ENCODE peak calls at places on chromosomes 13 and 19, in five cellular contexts. P is GM23248, A is psoas muscle, W is OCI-LY7, Z is skeletal muscle cell. H is an unnamed sample.

GRCh38 chr19:3073159-3073563 is 10.9 kb upstream of the TLE5 start:
- DNase-seq in P (peak), A (peak), W (no peak), Z (no peak), H (peak)

GRCh38 chr13:71871844-71872243 is 4.8 kb upstream of the DACH1 start:
- DNase-seq in P (no peak), A (no peak), W (no peak), Z (no peak), H (no peak)

GRCh38 chr13:107803822-107804495 is 411.4 kb downstream of the LIG4 start:
- DNase-seq in P (no peak), A (no peak), W (no peak), Z (no peak), H (no peak)

GRCh38 chr19:36009220-36009619 is 607 bp upstream of the SYNE4 start:
- DNase-seq in P (peak), A (peak), W (no peak), Z (no peak), H (no peak)

GRCh38 chr13:45909724-45910123 is 58.2 kb upstream of the SIAH3 start:
- DNase-seq in P (no peak), A (no peak), W (no peak), Z (no peak), H (no peak)

GRCh38 chr19:11064831-11065303 is 24.4 kb upstream of the LDLR start:
- DNase-seq in P (peak), A (no peak), W (no peak), Z (no peak), H (no peak)

GRCh38 chr19:37243206-37243632 is 25.2 kb downstream of the ZNF383 start:
- DNase-seq in P (no peak), A (no peak), W (no peak), Z (no peak), H (no peak)

GRCh38 chr13:84296386-84296785 is 414.1 kb upstream of the SLITRK1 start:
- DNase-seq in P (no peak), A (no peak), W (no peak), Z (no peak), H (no peak)

GRCh38 chr13:21734961-21735360 is 64.1 kb downstream of the FGF9 start:
- DNase-seq in P (no peak), A (no peak), W (no peak), Z (no peak), H (no peak)

GRCh38 chr19:35639321-35639639 is 2.3 kb upstream of the ETV2 start:
- DNase-seq in P (no peak), A (no peak), W (no peak), Z (no peak), H (no peak)

GRCh38 chr13:108154421-108154858 is 60.9 kb downstream of the LIG4 start:
- DNase-seq in P (no peak), A (no peak), W (no peak), Z (no peak), H (no peak)

GRCh38 chr13:85806553-85807175 is 7.4 kb upstream of the SLITRK6 start:
- DNase-seq in P (peak), A (no peak), W (peak), Z (peak), H (peak)

GRCh38 chr13:111954681-111955411 is 112.1 kb upstream of the SOX1 start:
- DNase-seq in P (no peak), A (no peak), W (no peak), Z (no peak), H (no peak)

GRCh38 chr13:94028234-94029145 is 451.0 kb downstream of the DCT start:
- DNase-seq in P (no peak), A (no peak), W (no peak), Z (no peak), H (no peak)

GRCh38 chr19:52742516-52742915 is 7.7 kb upstream of the ZNF611 start:
- DNase-seq in P (peak), A (no peak), W (no peak), Z (no peak), H (peak)

GRCh38 chr13:44300895-44301638 is 72.6 kb upstream of the SERP2 start:
- DNase-seq in P (peak), A (peak), W (no peak), Z (peak), H (no peak)

GRCh38 chr13:86601351-86601750 is 802.1 kb upstream of the SLITRK6 start:
- DNase-seq in P (peak), A (no peak), W (no peak), Z (no peak), H (no peak)

GRCh38 chr13:25371608-25372274 is at the start of gene ATP8A2:
- DNase-seq in P (peak), A (no peak), W (no peak), Z (no peak), H (no peak)

GRCh38 chr19:3135961-3136683 is at the start of gene GNA15:
- DNase-seq in P (no peak), A (no peak), W (no peak), Z (no peak), H (peak)

GRCh38 chr13:21979156-21979819 is 308.4 kb downstream of the FGF9 start:
- DNase-seq in P (peak), A (no peak), W (no peak), Z (no peak), H (no peak)

GRCh38 chr13:51928231-51928630 is 66.5 kb downstream of the CCDC70 start:
- DNase-seq in P (no peak), A (no peak), W (no peak), Z (no peak), H (no peak)

GRCh38 chr19:32748497-32748896 is 28.9 kb downstream of the TDRD12 start:
- DNase-seq in P (no peak), A (no peak), W (peak), Z (no peak), H (peak)

GRCh38 chr13:20772401-20773131 is 1.2 kb downstream of the EEF1AKMT1 start:
- DNase-seq in P (peak), A (no peak), W (no peak), Z (no peak), H (no peak)

GRCh38 chr19:6674868-6675305 is 4.9 kb upstream of the TNFSF14 start:
- DNase-seq in P (peak), A (peak), W (peak), Z (peak), H (peak)

GRCh38 chr19:33437351-33438015 is 64.0 kb downstream of the CEBPG start:
- DNase-seq in P (peak), A (no peak), W (no peak), Z (no peak), H (no peak)

GRCh38 chr19:41323430-41324125 is 13.6 kb downstream of the CCDC97 start:
- DNase-seq in P (peak), A (peak), W (no peak), Z (peak), H (no peak)

GRCh38 chr13:113804703-113805430 is 45.8 kb downstream of the TMEM255B start:
- DNase-seq in P (no peak), A (peak), W (no peak), Z (no peak), H (no peak)

GRCh38 chr13:66660013-66660804 is 569.9 kb downstream of the PCDH9 start:
- DNase-seq in P (peak), A (no peak), W (peak), Z (peak), H (no peak)
- H3K4me3 ChIP-seq in P (no peak), A (peak), W (peak), Z (no peak), H (no peak)

GRCh38 chr19:13181747-13182388 is 31.7 kb downstream of the IER2 start:
- DNase-seq in P (peak), A (peak), W (peak), Z (no peak), H (no peak)
- H3K4me3 ChIP-seq in P (no peak), A (no peak), W (no peak), Z (no peak), H (no peak)

GRCh38 chr19:54558339-54558738 is 15.3 kb upstream of the LILRA2 start:
- DNase-seq in P (no peak), A (no peak), W (no peak), Z (no peak), H (no peak)
- H3K4me3 ChIP-seq in P (no peak), A (no peak), W (no peak), Z (no peak), H (no peak)

DNA sequence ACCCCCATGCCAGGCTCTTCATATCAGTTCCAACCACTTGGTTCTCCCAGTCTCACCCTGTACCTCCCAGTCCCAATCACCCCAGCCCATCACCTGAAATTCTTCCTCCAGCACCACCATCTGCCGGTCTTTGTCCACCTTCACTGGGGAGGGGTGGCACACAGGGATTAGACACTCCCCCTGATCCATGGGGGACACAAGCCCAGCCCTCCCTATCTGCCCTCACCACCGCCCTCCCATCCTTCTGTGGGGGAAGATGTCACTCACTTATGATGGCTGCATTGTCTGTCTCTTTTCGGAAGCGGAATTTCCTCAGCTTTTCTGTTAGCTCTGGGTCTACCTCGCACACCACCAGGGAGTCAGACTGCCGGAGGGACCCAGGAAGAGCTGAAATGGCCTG is 675 bp downstream of the GMFG start:
- DNase-seq in P (no peak), A (no peak), W (no peak), Z (no peak), H (no peak)
- H3K4me3 ChIP-seq in P (no peak), A (peak), W (peak), Z (no peak), H (peak)